ENCODE peak calls at places on chromosome 5, in four cellular contexts. One of them, this sample, is unnamed.
A peak's percentile ranks its signal among the peaks of the same experiment; 100 is the strongest.

GRCh38 chr5:88553926-88554325 is 285.3 kb upstream of the TMEM161B start:
- DNase-seq in KG1: no peak
- DNase-seq in omental fat pad: no peak
- DNase-seq in activated CD4-positive, alpha-beta memory T cell treated with anti-CD3 and anti-CD28 coated beads, Interleukin-2, amount 10 ng/mL, durations not matched to agents 7 days and 5 days: no peak
- DNase-seq in this sample: no peak

GRCh38 chr5:56264417-56265025 is 31.4 kb upstream of the ANKRD55 start:
- DNase-seq in activated CD4-positive, alpha-beta memory T cell treated with anti-CD3 and anti-CD28 coated beads, Interleukin-2, amount 10 ng/mL, durations not matched to agents 7 days and 5 days: no peak
- DNase-seq in KG1: no peak
- DNase-seq in omental fat pad: no peak
- DNase-seq in this sample: peak; percentile 77

GRCh38 chr5:1227669-1228068 is 2.5 kb downstream of the SLC6A18 start:
- DNase-seq in KG1: no peak
- DNase-seq in omental fat pad: no peak
- DNase-seq in activated CD4-positive, alpha-beta memory T cell treated with anti-CD3 and anti-CD28 coated beads, Interleukin-2, amount 10 ng/mL, durations not matched to agents 7 days and 5 days: no peak
- DNase-seq in this sample: no peak

GRCh38 chr5:80654054-80654390 is 430 bp upstream of the MSH3 start:
- DNase-seq in activated CD4-positive, alpha-beta memory T cell treated with anti-CD3 and anti-CD28 coated beads, Interleukin-2, amount 10 ng/mL, durations not matched to agents 7 days and 5 days: no peak
- DNase-seq in KG1: no peak
- DNase-seq in omental fat pad: no peak
- DNase-seq in this sample: peak; percentile 35

GRCh38 chr5:137348759-137349158 is 150.4 kb downstream of the SPOCK1 start:
- DNase-seq in KG1: no peak
- DNase-seq in activated CD4-positive, alpha-beta memory T cell treated with anti-CD3 and anti-CD28 coated beads, Interleukin-2, amount 10 ng/mL, durations not matched to agents 7 days and 5 days: no peak
- DNase-seq in omental fat pad: no peak
- DNase-seq in this sample: no peak

GRCh38 chr5:179186092-179186419 is 125.9 kb downstream of the ZNF354C start:
- DNase-seq in KG1: no peak
- DNase-seq in activated CD4-positive, alpha-beta memory T cell treated with anti-CD3 and anti-CD28 coated beads, Interleukin-2, amount 10 ng/mL, durations not matched to agents 7 days and 5 days: no peak
- DNase-seq in omental fat pad: no peak
- DNase-seq in this sample: no peak

GRCh38 chr5:42360061-42360460 is 63.2 kb upstream of the GHR start:
- DNase-seq in omental fat pad: no peak
- DNase-seq in activated CD4-positive, alpha-beta memory T cell treated with anti-CD3 and anti-CD28 coated beads, Interleukin-2, amount 10 ng/mL, durations not matched to agents 7 days and 5 days: no peak
- DNase-seq in KG1: no peak
- DNase-seq in this sample: no peak

GRCh38 chr5:73544429-73545402 is 20.7 kb downstream of the ANKRA2 start:
- DNase-seq in KG1: no peak
- DNase-seq in omental fat pad: no peak
- DNase-seq in activated CD4-positive, alpha-beta memory T cell treated with anti-CD3 and anti-CD28 coated beads, Interleukin-2, amount 10 ng/mL, durations not matched to agents 7 days and 5 days: no peak
- DNase-seq in this sample: no peak

This sample was measured in neural progenitor cell.